ENCODE peak calls at places on chromosomes 3 and 15, in eight cellular contexts. One of them, this sample, is unnamed.

GRCh38 chr15:84731774-84732173 is 15.8 kb upstream of the SEC11A start:
- DNase-seq in IMR-90: peak
- DNase-seq in neural progenitor cell: no peak
- DNase-seq in H1: no peak
- DNase-seq in HCT116: no peak
- DNase-seq in PC-3: no peak
- DNase-seq in fibroblast of lung: peak
- DNase-seq in astrocyte: peak
- DNase-seq in this sample: no peak

GRCh38 chr15:101381671-101382212 is 86.7 kb upstream of the SNRPA1 start:
- DNase-seq in IMR-90: no peak
- DNase-seq in neural progenitor cell: no peak
- DNase-seq in H1: no peak
- DNase-seq in HCT116: no peak
- DNase-seq in PC-3: no peak
- DNase-seq in fibroblast of lung: no peak
- DNase-seq in astrocyte: no peak
- DNase-seq in this sample: no peak

GRCh38 chr15:94229591-94230365 is 1.6 kb upstream of the MCTP2 start:
- DNase-seq in IMR-90: no peak
- DNase-seq in neural progenitor cell: no peak
- DNase-seq in H1: no peak
- DNase-seq in HCT116: no peak
- DNase-seq in PC-3: peak
- DNase-seq in fibroblast of lung: no peak
- DNase-seq in astrocyte: no peak
- DNase-seq in this sample: no peak

GRCh38 chr15:58407786-58408185 is 24.0 kb upstream of the LIPC start:
- DNase-seq in IMR-90: no peak
- DNase-seq in neural progenitor cell: peak
- DNase-seq in H1: no peak
- DNase-seq in HCT116: no peak
- DNase-seq in PC-3: no peak
- DNase-seq in fibroblast of lung: no peak
- DNase-seq in astrocyte: no peak
- DNase-seq in this sample: no peak

GRCh38 chr15:74773731-74774252 is 8.1 kb upstream of the CSK start:
- DNase-seq in IMR-90: no peak
- DNase-seq in neural progenitor cell: peak
- DNase-seq in H1: no peak
- DNase-seq in HCT116: no peak
- DNase-seq in PC-3: no peak
- DNase-seq in fibroblast of lung: no peak
- DNase-seq in astrocyte: no peak
- DNase-seq in this sample: peak

GRCh38 chr3:66582721-66583141 is 81.9 kb upstream of the LRIG1 start:
- DNase-seq in IMR-90: no peak
- DNase-seq in neural progenitor cell: no peak
- DNase-seq in H1: no peak
- DNase-seq in HCT116: no peak
- DNase-seq in PC-3: no peak
- DNase-seq in fibroblast of lung: peak
- DNase-seq in astrocyte: peak
- DNase-seq in this sample: no peak

GRCh38 chr3:12659316-12660015 is 4.5 kb downstream of the RAF1 start:
- DNase-seq in IMR-90: no peak
- DNase-seq in neural progenitor cell: no peak
- DNase-seq in H1: no peak
- DNase-seq in HCT116: no peak
- DNase-seq in PC-3: peak
- DNase-seq in fibroblast of lung: peak
- DNase-seq in astrocyte: no peak
- DNase-seq in this sample: no peak

GRCh38 chr3:144663456-144664063 is 691.9 kb downstream of the DIPK2A start:
- DNase-seq in IMR-90: no peak
- DNase-seq in neural progenitor cell: no peak
- DNase-seq in H1: no peak
- DNase-seq in HCT116: no peak
- DNase-seq in PC-3: no peak
- DNase-seq in fibroblast of lung: no peak
- DNase-seq in astrocyte: no peak
- DNase-seq in this sample: no peak

GRCh38 chr3:72255736-72256559 is 471.0 kb upstream of the PROK2 start:
- DNase-seq in IMR-90: no peak
- DNase-seq in neural progenitor cell: no peak
- DNase-seq in H1: no peak
- DNase-seq in HCT116: no peak
- DNase-seq in PC-3: no peak
- DNase-seq in fibroblast of lung: no peak
- DNase-seq in astrocyte: no peak
- DNase-seq in this sample: peak

GRCh38 chr3:141710888-141711616 is 27.0 kb upstream of the RNF7 start:
- DNase-seq in IMR-90: peak
- DNase-seq in neural progenitor cell: no peak
- DNase-seq in H1: no peak
- DNase-seq in HCT116: no peak
- DNase-seq in PC-3: peak
- DNase-seq in fibroblast of lung: peak
- DNase-seq in astrocyte: peak
- DNase-seq in this sample: no peak

GRCh38 chr15:92666780-92667179 is 11.2 kb upstream of the FAM174B start:
- DNase-seq in IMR-90: no peak
- DNase-seq in neural progenitor cell: no peak
- DNase-seq in H1: no peak
- DNase-seq in HCT116: no peak
- DNase-seq in PC-3: no peak
- DNase-seq in fibroblast of lung: no peak
- DNase-seq in astrocyte: no peak
- DNase-seq in this sample: no peak

GRCh38 chr3:114362815-114363214 is 69.0 kb downstream of the TIGIT start:
- DNase-seq in IMR-90: peak
- DNase-seq in neural progenitor cell: no peak
- DNase-seq in H1: no peak
- DNase-seq in HCT116: peak
- DNase-seq in PC-3: peak
- DNase-seq in fibroblast of lung: peak
- DNase-seq in astrocyte: peak
- DNase-seq in this sample: no peak

GRCh38 chr15:91515188-91515754 is 338.2 kb upstream of the SLCO3A1 start:
- DNase-seq in IMR-90: peak
- DNase-seq in neural progenitor cell: no peak
- DNase-seq in H1: no peak
- DNase-seq in HCT116: no peak
- DNase-seq in PC-3: peak
- DNase-seq in fibroblast of lung: peak
- DNase-seq in astrocyte: peak
- DNase-seq in this sample: no peak

GRCh38 chr15:80915462-80915861 is 74.2 kb downstream of the MESD start:
- DNase-seq in IMR-90: no peak
- DNase-seq in neural progenitor cell: peak
- DNase-seq in H1: peak
- DNase-seq in HCT116: no peak
- DNase-seq in PC-3: no peak
- DNase-seq in fibroblast of lung: no peak
- DNase-seq in astrocyte: no peak
- DNase-seq in this sample: peak

GRCh38 chr3:126549861-126550487 is 8.8 kb downstream of the C3orf22 start:
- DNase-seq in IMR-90: no peak
- DNase-seq in neural progenitor cell: no peak
- DNase-seq in H1: no peak
- DNase-seq in HCT116: no peak
- DNase-seq in PC-3: no peak
- DNase-seq in fibroblast of lung: no peak
- DNase-seq in astrocyte: no peak
- DNase-seq in this sample: peak

DNA sequence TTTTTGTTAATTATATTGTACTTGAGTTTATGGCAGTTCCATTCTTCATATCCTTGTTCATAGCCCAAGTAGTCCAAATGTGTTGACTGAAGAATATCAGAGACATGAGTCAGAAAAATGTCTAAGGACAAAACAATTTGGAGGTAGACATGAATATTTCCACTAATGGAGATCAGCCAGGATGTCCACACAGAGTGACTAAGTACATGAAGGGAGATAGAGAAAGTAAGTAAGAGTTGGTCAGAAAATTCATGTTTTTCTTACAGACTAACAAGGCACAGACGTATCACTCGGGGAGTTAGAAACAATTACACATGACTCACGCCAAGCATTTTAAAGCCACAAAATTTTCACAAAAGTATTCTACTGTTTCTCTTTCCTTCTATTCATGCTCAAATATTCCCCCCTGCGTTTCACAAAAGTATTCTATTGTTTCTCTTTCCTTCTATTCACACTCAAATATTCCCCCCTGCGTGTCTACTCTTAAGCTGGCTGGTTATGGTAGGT is 648.9 kb upstream of the CCDC54 start:
- DNase-seq in IMR-90: peak
- DNase-seq in neural progenitor cell: no peak
- DNase-seq in H1: no peak
- DNase-seq in HCT116: peak
- DNase-seq in PC-3: peak
- DNase-seq in fibroblast of lung: peak
- DNase-seq in astrocyte: peak
- DNase-seq in this sample: no peak
- H3K9ac ChIP-seq in IMR-90: peak
- H3K9ac ChIP-seq in neural progenitor cell: no peak
- H3K9ac ChIP-seq in H1: no peak
- H3K9ac ChIP-seq in HCT116: peak
- H3K9ac ChIP-seq in PC-3: peak
- H3K9ac ChIP-seq in fibroblast of lung: no peak
- H3K9ac ChIP-seq in astrocyte: peak
- H3K9ac ChIP-seq in this sample: no peak

GRCh38 chr3:10004506-10004905 is 17.9 kb upstream of the EMC3 start:
- DNase-seq in IMR-90: no peak
- DNase-seq in neural progenitor cell: no peak
- DNase-seq in H1: no peak
- DNase-seq in HCT116: no peak
- DNase-seq in PC-3: no peak
- DNase-seq in fibroblast of lung: no peak
- DNase-seq in astrocyte: no peak
- DNase-seq in this sample: no peak
- H3K27ac ChIP-seq in IMR-90: no peak
- H3K27ac ChIP-seq in neural progenitor cell: no peak
- H3K27ac ChIP-seq in H1: no peak
- H3K27ac ChIP-seq in HCT116: no peak
- H3K27ac ChIP-seq in PC-3: no peak
- H3K27ac ChIP-seq in fibroblast of lung: no peak
- H3K27ac ChIP-seq in astrocyte: no peak
- H3K27ac ChIP-seq in this sample: no peak

DNA sequence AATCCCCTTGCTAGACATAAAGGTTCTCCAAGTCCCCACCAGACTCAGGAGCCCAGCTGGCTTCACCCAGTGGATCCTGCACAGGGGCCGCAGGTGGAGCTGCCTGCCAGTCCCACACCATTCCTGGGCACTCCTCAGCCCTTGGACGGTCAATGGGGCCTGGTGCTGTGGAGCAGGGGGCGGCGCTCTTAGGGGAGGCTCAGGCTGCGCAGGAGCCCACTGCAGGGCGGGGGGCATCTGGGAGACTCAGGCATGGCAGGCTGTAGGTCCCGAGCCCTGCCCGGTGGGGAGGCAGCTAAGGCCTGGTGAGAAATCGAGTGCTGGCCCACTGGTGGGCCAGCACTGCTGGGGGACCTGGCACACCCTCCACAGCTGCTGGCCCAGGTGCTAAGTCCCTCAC is 75.1 kb upstream of the TBC1D5 start:
- DNase-seq in IMR-90: no peak
- DNase-seq in neural progenitor cell: no peak
- DNase-seq in H1: no peak
- DNase-seq in HCT116: no peak
- DNase-seq in PC-3: no peak
- DNase-seq in fibroblast of lung: no peak
- DNase-seq in astrocyte: no peak
- DNase-seq in this sample: no peak
- H3K9ac ChIP-seq in IMR-90: no peak
- H3K9ac ChIP-seq in neural progenitor cell: no peak
- H3K9ac ChIP-seq in H1: no peak
- H3K9ac ChIP-seq in HCT116: no peak
- H3K9ac ChIP-seq in PC-3: no peak
- H3K9ac ChIP-seq in fibroblast of lung: no peak
- H3K9ac ChIP-seq in astrocyte: no peak
- H3K9ac ChIP-seq in this sample: no peak

DNA sequence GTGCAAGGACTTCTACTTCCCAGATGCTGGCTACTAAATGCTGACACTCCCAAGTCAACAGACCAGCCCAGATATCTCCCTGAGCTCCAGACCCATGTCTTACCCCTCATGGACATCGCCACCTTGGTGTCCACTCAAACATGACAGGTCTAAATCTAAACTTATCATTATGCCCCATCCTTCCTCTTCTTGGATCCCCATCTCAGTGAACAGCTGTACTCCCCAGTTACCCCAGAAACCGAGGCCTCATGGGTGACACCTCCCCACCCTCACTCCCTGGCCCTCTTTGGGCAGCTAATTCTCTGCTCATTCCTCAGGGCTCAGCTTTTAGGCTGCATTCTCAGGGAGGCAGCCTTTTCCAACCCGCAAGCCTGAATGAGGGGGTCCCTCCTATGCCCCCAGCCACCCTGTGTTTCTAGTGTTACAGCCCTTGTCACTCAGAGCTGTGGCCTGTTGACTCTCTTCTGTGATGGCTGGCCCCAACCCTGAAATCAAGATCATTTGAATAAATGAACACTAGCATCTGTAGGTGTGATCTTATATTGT is 5.4 kb downstream of the EHD4 start:
- DNase-seq in IMR-90: no peak
- DNase-seq in neural progenitor cell: no peak
- DNase-seq in H1: no peak
- DNase-seq in HCT116: no peak
- DNase-seq in PC-3: no peak
- DNase-seq in fibroblast of lung: no peak
- DNase-seq in astrocyte: no peak
- DNase-seq in this sample: peak
- H3K27ac ChIP-seq in IMR-90: no peak
- H3K27ac ChIP-seq in neural progenitor cell: no peak
- H3K27ac ChIP-seq in H1: no peak
- H3K27ac ChIP-seq in HCT116: no peak
- H3K27ac ChIP-seq in PC-3: no peak
- H3K27ac ChIP-seq in fibroblast of lung: no peak
- H3K27ac ChIP-seq in astrocyte: no peak
- H3K27ac ChIP-seq in this sample: no peak

GRCh38 chr15:98774756-98775497 is 126.6 kb downstream of the IGF1R start:
- DNase-seq in IMR-90: peak
- DNase-seq in neural progenitor cell: no peak
- DNase-seq in H1: no peak
- DNase-seq in HCT116: no peak
- DNase-seq in PC-3: no peak
- DNase-seq in fibroblast of lung: no peak
- DNase-seq in astrocyte: no peak
- DNase-seq in this sample: peak
- H3K9ac ChIP-seq in IMR-90: no peak
- H3K9ac ChIP-seq in neural progenitor cell: no peak
- H3K9ac ChIP-seq in H1: no peak
- H3K9ac ChIP-seq in HCT116: no peak
- H3K9ac ChIP-seq in PC-3: no peak
- H3K9ac ChIP-seq in fibroblast of lung: no peak
- H3K9ac ChIP-seq in astrocyte: no peak
- H3K9ac ChIP-seq in this sample: no peak

This sample was measured in endodermal cell.